ENCODE peak calls at places on chromosomes 7 and 10, in six cellular contexts. One of them, this sample, is unnamed.

GRCh38 chr10:101351017-101351416 is 2.9 kb upstream of the BTRC start:
- DNase-seq in H1: no peak
- DNase-seq in GM12891: no peak
- DNase-seq in GM12878: no peak
- DNase-seq in HepG2: no peak
- DNase-seq in K562: no peak
- DNase-seq in this sample: no peak

GRCh38 chr7:77811895-77812685 is 13.5 kb downstream of the PHTF2 start:
- DNase-seq in H1: no peak
- DNase-seq in GM12891: no peak
- DNase-seq in GM12878: no peak
- DNase-seq in HepG2: peak
- DNase-seq in K562: no peak
- DNase-seq in this sample: no peak

GRCh38 chr7:34282271-34282670 is 375.7 kb upstream of the NPSR1 start:
- DNase-seq in H1: no peak
- DNase-seq in GM12891: no peak
- DNase-seq in GM12878: no peak
- DNase-seq in HepG2: no peak
- DNase-seq in K562: no peak
- DNase-seq in this sample: no peak

GRCh38 chr10:14562615-14563214 is 212.0 kb downstream of the FAM107B start:
- DNase-seq in H1: no peak
- DNase-seq in GM12891: no peak
- DNase-seq in GM12878: no peak
- DNase-seq in HepG2: no peak
- DNase-seq in K562: no peak
- DNase-seq in this sample: no peak

GRCh38 chr10:102735065-102735562 is 8.6 kb upstream of the WBP1L start:
- DNase-seq in H1: no peak
- DNase-seq in GM12891: no peak
- DNase-seq in GM12878: no peak
- DNase-seq in HepG2: no peak
- DNase-seq in K562: peak
- DNase-seq in this sample: no peak

GRCh38 chr7:117143066-117143465 is 179.8 kb downstream of the WNT2 start:
- DNase-seq in H1: no peak
- DNase-seq in GM12891: no peak
- DNase-seq in GM12878: no peak
- DNase-seq in HepG2: no peak
- DNase-seq in K562: no peak
- DNase-seq in this sample: no peak

GRCh38 chr7:110186334-110186733 is 904.6 kb upstream of the LRRN3 start:
- DNase-seq in H1: no peak
- DNase-seq in GM12891: no peak
- DNase-seq in GM12878: no peak
- DNase-seq in HepG2: peak
- DNase-seq in K562: no peak
- DNase-seq in this sample: no peak

GRCh38 chr7:159137906-159138305 is 6.8 kb downstream of the VIPR2 start:
- DNase-seq in H1: no peak
- DNase-seq in GM12891: no peak
- DNase-seq in GM12878: no peak
- DNase-seq in HepG2: no peak
- DNase-seq in K562: no peak
- DNase-seq in this sample: no peak

GRCh38 chr7:74044366-74045350 is 16.7 kb downstream of the ELN start:
- DNase-seq in H1: no peak
- DNase-seq in GM12891: no peak
- DNase-seq in GM12878: no peak
- DNase-seq in HepG2: no peak
- DNase-seq in K562: no peak
- DNase-seq in this sample: no peak

GRCh38 chr7:40833541-40834234 is 698.9 kb downstream of the SUGCT start:
- DNase-seq in H1: no peak
- DNase-seq in GM12891: no peak
- DNase-seq in GM12878: no peak
- DNase-seq in HepG2: no peak
- DNase-seq in K562: no peak
- DNase-seq in this sample: no peak

GRCh38 chr10:31936933-31937332 is 8.3 kb upstream of the ARHGAP12 start:
- DNase-seq in H1: no peak
- DNase-seq in GM12891: no peak
- DNase-seq in GM12878: no peak
- DNase-seq in HepG2: peak
- DNase-seq in K562: no peak
- DNase-seq in this sample: no peak

GRCh38 chr10:118564652-118565051 is 30.8 kb downstream of the PRLHR start:
- DNase-seq in H1: no peak
- DNase-seq in GM12891: no peak
- DNase-seq in GM12878: no peak
- DNase-seq in HepG2: no peak
- DNase-seq in K562: no peak
- DNase-seq in this sample: no peak

GRCh38 chr7:68730871-68731403 is 867.3 kb upstream of the AUTS2 start:
- DNase-seq in H1: no peak
- DNase-seq in GM12891: no peak
- DNase-seq in GM12878: no peak
- DNase-seq in HepG2: peak
- DNase-seq in K562: no peak
- DNase-seq in this sample: no peak

GRCh38 chr10:110803239-110803593 is 68.5 kb upstream of the PDCD4 start:
- DNase-seq in H1: no peak
- DNase-seq in GM12891: no peak
- DNase-seq in GM12878: peak
- DNase-seq in HepG2: no peak
- DNase-seq in K562: no peak
- DNase-seq in this sample: no peak

GRCh38 chr7:5231811-5232484 is 41.9 kb downstream of the WIPI2 start:
- DNase-seq in H1: no peak
- DNase-seq in GM12891: no peak
- DNase-seq in GM12878: peak
- DNase-seq in HepG2: no peak
- DNase-seq in K562: no peak
- DNase-seq in this sample: no peak

GRCh38 chr7:156014201-156014600 is 201.9 kb upstream of the SHH start:
- DNase-seq in H1: no peak
- DNase-seq in GM12891: no peak
- DNase-seq in GM12878: no peak
- DNase-seq in HepG2: no peak
- DNase-seq in K562: no peak
- DNase-seq in this sample: no peak

GRCh38 chr7:7114575-7115291 is 67.6 kb upstream of the C1GALT1 start:
- DNase-seq in H1: no peak
- DNase-seq in GM12891: no peak
- DNase-seq in GM12878: no peak
- DNase-seq in HepG2: peak
- DNase-seq in K562: no peak
- DNase-seq in this sample: no peak

GRCh38 chr10:101986277-101986971 is 69.5 kb downstream of the ARMH3 start:
- DNase-seq in H1: no peak
- DNase-seq in GM12891: no peak
- DNase-seq in GM12878: no peak
- DNase-seq in HepG2: no peak
- DNase-seq in K562: no peak
- DNase-seq in this sample: no peak

GRCh38 chr7:121313793-121314676 is 14.8 kb upstream of the WNT16 start:
- DNase-seq in H1: no peak
- DNase-seq in GM12891: no peak
- DNase-seq in GM12878: peak
- DNase-seq in HepG2: no peak
- DNase-seq in K562: no peak
- DNase-seq in this sample: no peak

GRCh38 chr7:54663603-54664234 is 95.3 kb downstream of the SEC61G start:
- DNase-seq in H1: no peak
- DNase-seq in GM12891: no peak
- DNase-seq in GM12878: no peak
- DNase-seq in HepG2: no peak
- DNase-seq in K562: no peak
- DNase-seq in this sample: no peak

GRCh38 chr10:72855790-72856189 is 37.7 kb upstream of the OIT3 start:
- DNase-seq in H1: no peak
- DNase-seq in GM12891: no peak
- DNase-seq in GM12878: no peak
- DNase-seq in HepG2: no peak
- DNase-seq in K562: no peak
- DNase-seq in this sample: no peak

GRCh38 chr10:46556515-46557318 is at the start of gene GPRIN2:
- DNase-seq in H1: peak
- DNase-seq in GM12891: no peak
- DNase-seq in GM12878: no peak
- DNase-seq in HepG2: no peak
- DNase-seq in K562: no peak
- DNase-seq in this sample: no peak

GRCh38 chr10:104284783-104285182 is 15.8 kb downstream of the GSTO2 start:
- DNase-seq in H1: no peak
- DNase-seq in GM12891: no peak
- DNase-seq in GM12878: no peak
- DNase-seq in HepG2: no peak
- DNase-seq in K562: no peak
- DNase-seq in this sample: no peak

GRCh38 chr10:104279550-104280259 is 10.7 kb downstream of the GSTO2 start:
- DNase-seq in H1: no peak
- DNase-seq in GM12891: no peak
- DNase-seq in GM12878: no peak
- DNase-seq in HepG2: peak
- DNase-seq in K562: no peak
- DNase-seq in this sample: no peak

GRCh38 chr10:104277785-104278184 is 8.8 kb downstream of the GSTO2 start:
- DNase-seq in H1: no peak
- DNase-seq in GM12891: no peak
- DNase-seq in GM12878: no peak
- DNase-seq in HepG2: peak
- DNase-seq in K562: no peak
- DNase-seq in this sample: no peak

GRCh38 chr10:104286939-104287338 is 18.0 kb downstream of the GSTO2 start:
- DNase-seq in H1: no peak
- DNase-seq in GM12891: no peak
- DNase-seq in GM12878: no peak
- DNase-seq in HepG2: peak
- DNase-seq in K562: no peak
- DNase-seq in this sample: no peak

GRCh38 chr10:104281694-104282093 is 12.7 kb downstream of the GSTO2 start:
- DNase-seq in H1: no peak
- DNase-seq in GM12891: no peak
- DNase-seq in GM12878: no peak
- DNase-seq in HepG2: no peak
- DNase-seq in K562: no peak
- DNase-seq in this sample: no peak
- TF ChIP-seq POLR2AphosphoS5 in H1: no peak
- TF ChIP-seq POLR2AphosphoS5 in GM12891: no peak
- TF ChIP-seq POLR2AphosphoS5 in GM12878: no peak
- TF ChIP-seq POLR2AphosphoS5 in HepG2: no peak
- TF ChIP-seq POLR2AphosphoS5 in K562: no peak
- TF ChIP-seq POLR2AphosphoS5 in this sample: no peak

DNA sequence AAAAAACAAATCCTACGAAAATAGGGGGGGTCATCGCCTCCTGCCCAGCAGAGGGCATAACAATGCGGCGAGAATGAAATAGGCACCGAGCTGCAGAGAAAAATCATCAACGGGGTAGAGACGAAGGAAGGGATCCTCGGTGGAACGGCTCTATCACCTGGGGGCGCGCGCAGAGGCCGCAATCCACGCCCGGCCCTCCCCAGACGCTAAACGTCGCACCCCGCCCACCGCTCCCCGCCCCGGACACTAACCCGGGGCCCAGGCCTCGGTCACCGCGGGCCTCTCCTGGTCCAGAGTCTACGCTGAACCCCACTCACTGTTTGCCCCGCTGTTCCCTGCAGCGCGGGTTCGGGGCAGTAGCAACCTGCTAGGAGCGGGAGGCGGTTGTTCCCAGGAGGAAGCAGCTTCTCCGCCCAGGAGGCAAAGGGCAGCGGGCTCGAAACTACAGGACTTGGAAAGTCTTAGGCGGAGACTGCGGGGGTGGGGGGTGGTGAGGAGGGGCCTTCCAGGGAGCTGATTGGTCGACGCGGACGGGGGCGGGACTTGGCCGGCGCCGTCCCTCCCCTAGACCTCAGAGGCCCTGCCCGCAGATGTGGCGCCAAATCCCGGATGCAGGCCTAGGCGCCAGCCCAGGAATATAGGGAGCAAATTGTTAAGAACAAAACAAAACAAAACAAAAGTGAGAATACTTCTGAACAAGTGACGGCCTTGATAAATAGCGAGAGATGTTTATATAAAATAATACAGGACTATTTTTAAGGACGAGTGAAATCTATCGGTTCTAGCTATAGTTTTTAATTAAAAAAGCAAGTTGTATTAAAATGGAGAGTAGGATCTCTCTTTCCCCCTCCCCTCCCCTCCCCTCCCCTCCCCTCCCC is at the start of gene TCAF1:
- DNase-seq in H1: peak
- DNase-seq in GM12891: peak
- DNase-seq in GM12878: peak
- DNase-seq in HepG2: peak
- DNase-seq in K562: peak
- DNase-seq in this sample: peak
- TF ChIP-seq POLR2A in H1: peak
- TF ChIP-seq POLR2A in GM12891: no peak
- TF ChIP-seq POLR2A in GM12878: peak
- TF ChIP-seq POLR2A in HepG2: peak
- TF ChIP-seq POLR2A in K562: peak
- TF ChIP-seq POLR2A in this sample: peak

GRCh38 chr7:105796365-105796764 is 80.0 kb downstream of the ATXN7L1 start:
- DNase-seq in H1: no peak
- DNase-seq in GM12891: no peak
- DNase-seq in GM12878: no peak
- DNase-seq in HepG2: no peak
- DNase-seq in K562: no peak
- DNase-seq in this sample: no peak

GRCh38 chr7:105797652-105798051 is 78.7 kb downstream of the ATXN7L1 start:
- DNase-seq in H1: no peak
- DNase-seq in GM12891: no peak
- DNase-seq in GM12878: no peak
- DNase-seq in HepG2: no peak
- DNase-seq in K562: no peak
- DNase-seq in this sample: no peak

GRCh38 chr7:105791926-105792325 is 84.5 kb downstream of the ATXN7L1 start:
- DNase-seq in H1: no peak
- DNase-seq in GM12891: no peak
- DNase-seq in GM12878: no peak
- DNase-seq in HepG2: no peak
- DNase-seq in K562: no peak
- DNase-seq in this sample: no peak

GRCh38 chr7:105792488-105793370 is 83.7 kb downstream of the ATXN7L1 start:
- DNase-seq in H1: no peak
- DNase-seq in GM12891: no peak
- DNase-seq in GM12878: no peak
- DNase-seq in HepG2: no peak
- DNase-seq in K562: no peak
- DNase-seq in this sample: no peak

GRCh38 chr7:105794741-105795729 is 81.4 kb downstream of the ATXN7L1 start:
- DNase-seq in H1: no peak
- DNase-seq in GM12891: no peak
- DNase-seq in GM12878: no peak
- DNase-seq in HepG2: no peak
- DNase-seq in K562: no peak
- DNase-seq in this sample: no peak
- TF ChIP-seq TAF1 in H1: no peak
- TF ChIP-seq TAF1 in GM12891: no peak
- TF ChIP-seq TAF1 in GM12878: no peak
- TF ChIP-seq TAF1 in HepG2: no peak
- TF ChIP-seq TAF1 in K562: no peak
- TF ChIP-seq TAF1 in this sample: no peak

GRCh38 chr10:25522946-25523608 is 348.3 kb downstream of the GPR158 start:
- DNase-seq in H1: peak
- DNase-seq in GM12891: no peak
- DNase-seq in GM12878: no peak
- DNase-seq in HepG2: no peak
- DNase-seq in K562: peak
- DNase-seq in this sample: no peak

GRCh38 chr10:25522294-25522693 is 347.5 kb downstream of the GPR158 start:
- DNase-seq in H1: no peak
- DNase-seq in GM12891: no peak
- DNase-seq in GM12878: no peak
- DNase-seq in HepG2: no peak
- DNase-seq in K562: no peak
- DNase-seq in this sample: no peak
- TF ChIP-seq POLR2AphosphoS5 in H1: no peak
- TF ChIP-seq POLR2AphosphoS5 in GM12891: no peak
- TF ChIP-seq POLR2AphosphoS5 in GM12878: no peak
- TF ChIP-seq POLR2AphosphoS5 in HepG2: no peak
- TF ChIP-seq POLR2AphosphoS5 in K562: no peak
- TF ChIP-seq POLR2AphosphoS5 in this sample: no peak

This sample was measured in GM12892.